ENCODE peak calls at places on chromosomes 4 and X, in ten cellular contexts. One of them, this sample, is unnamed.
A peak's percentile ranks its signal among the peaks of the same experiment; 100 is the strongest.

GRCh38 chr4:165403667-165404066 is 24.9 kb downstream of the CPE start:
- DNase-seq in BJ: no peak
- DNase-seq in dorsolateral prefrontal cortex: no peak
- DNase-seq in NB4: no peak
- DNase-seq in uterus: no peak
- DNase-seq in mesendoderm: peak; percentile 37
- DNase-seq in HCT116: no peak
- DNase-seq in sigmoid colon: no peak
- DNase-seq in skeletal muscle cell: no peak
- DNase-seq in tibial artery: no peak
- DNase-seq in this sample: no peak

GRCh38 chr4:96675916-96676315 is 836.0 kb downstream of the PDHA2 start:
- DNase-seq in BJ: no peak
- DNase-seq in dorsolateral prefrontal cortex: no peak
- DNase-seq in NB4: no peak
- DNase-seq in uterus: no peak
- DNase-seq in mesendoderm: peak; percentile 13
- DNase-seq in HCT116: no peak
- DNase-seq in sigmoid colon: no peak
- DNase-seq in skeletal muscle cell: no peak
- DNase-seq in tibial artery: no peak
- DNase-seq in this sample: no peak

GRCh38 chr4:102554988-102555387 is 53.8 kb downstream of the NFKB1 start:
- DNase-seq in BJ: no peak
- DNase-seq in dorsolateral prefrontal cortex: no peak
- DNase-seq in NB4: no peak
- DNase-seq in uterus: no peak
- DNase-seq in mesendoderm: no peak
- DNase-seq in HCT116: no peak
- DNase-seq in sigmoid colon: no peak
- DNase-seq in skeletal muscle cell: no peak
- DNase-seq in tibial artery: no peak
- DNase-seq in this sample: no peak

GRCh38 chr4:101238706-101239105 is 108.6 kb downstream of the PPP3CA start:
- DNase-seq in BJ: no peak
- DNase-seq in dorsolateral prefrontal cortex: no peak
- DNase-seq in NB4: peak; percentile 50
- DNase-seq in uterus: no peak
- DNase-seq in mesendoderm: no peak
- DNase-seq in HCT116: no peak
- DNase-seq in sigmoid colon: no peak
- DNase-seq in skeletal muscle cell: peak; percentile 23
- DNase-seq in tibial artery: no peak
- DNase-seq in this sample: no peak

GRCh38 chrX:96655947-96656623 is 28.6 kb upstream of the DIAPH2 start:
- DNase-seq in BJ: no peak
- DNase-seq in dorsolateral prefrontal cortex: no peak
- DNase-seq in NB4: no peak
- DNase-seq in uterus: no peak
- DNase-seq in mesendoderm: no peak
- DNase-seq in HCT116: no peak
- DNase-seq in sigmoid colon: no peak
- DNase-seq in skeletal muscle cell: no peak
- DNase-seq in tibial artery: no peak
- DNase-seq in this sample: no peak

GRCh38 chrX:72001906-72002305 is 91.3 kb downstream of the NHSL2 start:
- DNase-seq in BJ: no peak
- DNase-seq in dorsolateral prefrontal cortex: no peak
- DNase-seq in NB4: no peak
- DNase-seq in uterus: no peak
- DNase-seq in mesendoderm: no peak
- DNase-seq in HCT116: no peak
- DNase-seq in sigmoid colon: no peak
- DNase-seq in skeletal muscle cell: no peak
- DNase-seq in tibial artery: no peak
- DNase-seq in this sample: no peak

GRCh38 chr4:154589296-154590197 is 995 bp downstream of the FGA start:
- DNase-seq in BJ: no peak
- DNase-seq in dorsolateral prefrontal cortex: no peak
- DNase-seq in NB4: no peak
- DNase-seq in uterus: no peak
- DNase-seq in mesendoderm: no peak
- DNase-seq in HCT116: no peak
- DNase-seq in sigmoid colon: no peak
- DNase-seq in skeletal muscle cell: no peak
- DNase-seq in tibial artery: no peak
- DNase-seq in this sample: no peak

GRCh38 chr4:105624530-105624929 is 72.1 kb downstream of the ARHGEF38 start:
- DNase-seq in BJ: no peak
- DNase-seq in dorsolateral prefrontal cortex: peak; percentile 11
- DNase-seq in NB4: no peak
- DNase-seq in uterus: no peak
- DNase-seq in mesendoderm: no peak
- DNase-seq in HCT116: no peak
- DNase-seq in sigmoid colon: no peak
- DNase-seq in skeletal muscle cell: peak; percentile 69
- DNase-seq in tibial artery: no peak
- DNase-seq in this sample: no peak

GRCh38 chrX:150849996-150850720 is 48.3 kb downstream of the CD99L2 start:
- DNase-seq in BJ: no peak
- DNase-seq in dorsolateral prefrontal cortex: no peak
- DNase-seq in NB4: peak; percentile 73
- DNase-seq in uterus: no peak
- DNase-seq in mesendoderm: no peak
- DNase-seq in HCT116: no peak
- DNase-seq in sigmoid colon: no peak
- DNase-seq in skeletal muscle cell: no peak
- DNase-seq in tibial artery: peak; percentile 19
- DNase-seq in this sample: no peak

GRCh38 chr4:184814686-184815045 is 11.1 kb downstream of the ACSL1 start:
- DNase-seq in BJ: no peak
- DNase-seq in dorsolateral prefrontal cortex: no peak
- DNase-seq in NB4: no peak
- DNase-seq in uterus: no peak
- DNase-seq in mesendoderm: no peak
- DNase-seq in HCT116: no peak
- DNase-seq in sigmoid colon: no peak
- DNase-seq in skeletal muscle cell: no peak
- DNase-seq in tibial artery: no peak
- DNase-seq in this sample: no peak
- H3K4me3 ChIP-seq in BJ: no peak overlapping the region
- H3K4me3 ChIP-seq in dorsolateral prefrontal cortex: peak overlapping the region; percentile 38
- H3K4me3 ChIP-seq in NB4: no peak overlapping the region
- H3K4me3 ChIP-seq in uterus: no peak overlapping the region
- H3K4me3 ChIP-seq in mesendoderm: no peak overlapping the region
- H3K4me3 ChIP-seq in HCT116: peak overlapping the region; percentile 41
- H3K4me3 ChIP-seq in sigmoid colon: no peak overlapping the region
- H3K4me3 ChIP-seq in skeletal muscle cell: no peak overlapping the region
- H3K4me3 ChIP-seq in tibial artery: no peak overlapping the region
- H3K4me3 ChIP-seq in this sample: no peak overlapping the region

GRCh38 chrX:40144576-40144975 is 46.8 kb upstream of the BCOR start:
- DNase-seq in BJ: no peak
- DNase-seq in dorsolateral prefrontal cortex: no peak
- DNase-seq in NB4: no peak
- DNase-seq in uterus: no peak
- DNase-seq in mesendoderm: peak; percentile 39
- DNase-seq in HCT116: no peak
- DNase-seq in sigmoid colon: no peak
- DNase-seq in skeletal muscle cell: no peak
- DNase-seq in tibial artery: no peak
- DNase-seq in this sample: no peak

GRCh38 chrX:40146471-40147398 is 49.0 kb upstream of the BCOR start:
- DNase-seq in BJ: no peak
- DNase-seq in dorsolateral prefrontal cortex: no peak
- DNase-seq in NB4: peak; percentile 65
- DNase-seq in uterus: peak; percentile 60
- DNase-seq in mesendoderm: peak; percentile 64
- DNase-seq in HCT116: no peak
- DNase-seq in sigmoid colon: peak; percentile 75
- DNase-seq in skeletal muscle cell: no peak
- DNase-seq in tibial artery: no peak
- DNase-seq in this sample: no peak

GRCh38 chrX:40143987-40144386 is 46.2 kb upstream of the BCOR start:
- DNase-seq in BJ: no peak
- DNase-seq in dorsolateral prefrontal cortex: no peak
- DNase-seq in NB4: no peak
- DNase-seq in uterus: no peak
- DNase-seq in mesendoderm: no peak
- DNase-seq in HCT116: no peak
- DNase-seq in sigmoid colon: no peak
- DNase-seq in skeletal muscle cell: no peak
- DNase-seq in tibial artery: no peak
- DNase-seq in this sample: no peak

GRCh38 chrX:40145670-40146470 is 48.1 kb upstream of the BCOR start:
- DNase-seq in BJ: no peak
- DNase-seq in dorsolateral prefrontal cortex: no peak
- DNase-seq in NB4: no peak
- DNase-seq in uterus: no peak
- DNase-seq in mesendoderm: no peak
- DNase-seq in HCT116: no peak
- DNase-seq in sigmoid colon: no peak
- DNase-seq in skeletal muscle cell: no peak
- DNase-seq in tibial artery: no peak
- DNase-seq in this sample: no peak

GRCh38 chrX:40145001-40145631 is 47.4 kb upstream of the BCOR start:
- DNase-seq in BJ: no peak
- DNase-seq in dorsolateral prefrontal cortex: no peak
- DNase-seq in NB4: no peak
- DNase-seq in uterus: no peak
- DNase-seq in mesendoderm: peak; percentile 55
- DNase-seq in HCT116: no peak
- DNase-seq in sigmoid colon: no peak
- DNase-seq in skeletal muscle cell: no peak
- DNase-seq in tibial artery: no peak
- DNase-seq in this sample: no peak
- H3K4me3 ChIP-seq in BJ: peak overlapping the region; percentile 52
- H3K4me3 ChIP-seq in dorsolateral prefrontal cortex: peak overlapping the region; percentile 64
- H3K4me3 ChIP-seq in NB4: no peak overlapping the region
- H3K4me3 ChIP-seq in uterus: peak overlapping the region; percentile 30
- H3K4me3 ChIP-seq in mesendoderm: no peak overlapping the region
- H3K4me3 ChIP-seq in HCT116: peak overlapping the region; percentile 62
- H3K4me3 ChIP-seq in sigmoid colon: peak overlapping the region; percentile 58
- H3K4me3 ChIP-seq in skeletal muscle cell: peak overlapping the region; percentile 50
- H3K4me3 ChIP-seq in tibial artery: peak overlapping the region; percentile 51
- H3K4me3 ChIP-seq in this sample: no peak overlapping the region

DNA sequence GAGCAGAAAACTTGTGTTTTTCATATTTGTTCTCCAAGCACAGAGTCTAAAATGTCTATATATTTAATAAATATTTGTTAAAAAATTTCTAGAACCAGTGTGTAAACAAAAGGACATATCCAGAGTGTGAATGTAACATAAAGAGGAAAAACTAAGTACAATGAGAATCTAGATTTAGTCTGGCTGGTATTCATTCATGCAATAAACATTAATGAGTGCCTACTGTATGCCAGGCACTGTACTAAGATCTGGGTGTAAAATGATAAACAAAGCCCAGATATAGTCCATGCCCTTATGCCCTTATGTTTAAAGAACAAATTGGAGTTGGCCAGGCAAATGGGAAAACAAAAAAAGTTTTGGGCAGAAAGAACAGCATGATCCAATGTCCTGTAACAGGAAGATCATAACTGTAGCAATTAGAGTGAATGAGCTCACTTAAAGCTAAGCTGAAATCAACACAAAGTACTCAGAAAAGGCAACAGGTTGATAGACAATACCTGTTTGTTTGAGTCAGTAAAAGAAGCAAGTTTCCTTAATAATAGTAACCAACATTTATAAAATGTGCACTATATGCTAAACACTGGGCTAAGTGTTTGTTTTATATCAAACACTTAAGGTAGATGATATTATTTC is 1.3 kb upstream of the TMLHE start:
- DNase-seq in BJ: no peak
- DNase-seq in dorsolateral prefrontal cortex: no peak
- DNase-seq in NB4: no peak
- DNase-seq in uterus: no peak
- DNase-seq in mesendoderm: no peak
- DNase-seq in HCT116: no peak
- DNase-seq in sigmoid colon: no peak
- DNase-seq in skeletal muscle cell: no peak
- DNase-seq in tibial artery: no peak
- DNase-seq in this sample: no peak
- H3K4me3 ChIP-seq in BJ: no peak overlapping the region
- H3K4me3 ChIP-seq in dorsolateral prefrontal cortex: no peak overlapping the region
- H3K4me3 ChIP-seq in NB4: no peak overlapping the region
- H3K4me3 ChIP-seq in uterus: no peak overlapping the region
- H3K4me3 ChIP-seq in mesendoderm: no peak overlapping the region
- H3K4me3 ChIP-seq in HCT116: no peak overlapping the region
- H3K4me3 ChIP-seq in sigmoid colon: no peak overlapping the region
- H3K4me3 ChIP-seq in skeletal muscle cell: no peak overlapping the region
- H3K4me3 ChIP-seq in tibial artery: no peak overlapping the region
- H3K4me3 ChIP-seq in this sample: no peak overlapping the region

GRCh38 chr4:2637956-2638552 is 101.6 kb downstream of the FAM193A start:
- DNase-seq in BJ: no peak
- DNase-seq in dorsolateral prefrontal cortex: no peak
- DNase-seq in NB4: no peak
- DNase-seq in uterus: no peak
- DNase-seq in mesendoderm: no peak
- DNase-seq in HCT116: no peak
- DNase-seq in sigmoid colon: peak; percentile 56
- DNase-seq in skeletal muscle cell: no peak
- DNase-seq in tibial artery: no peak
- DNase-seq in this sample: no peak

GRCh38 chr4:2643555-2643954 is 107.1 kb downstream of the FAM193A start:
- DNase-seq in BJ: no peak
- DNase-seq in dorsolateral prefrontal cortex: no peak
- DNase-seq in NB4: no peak
- DNase-seq in uterus: no peak
- DNase-seq in mesendoderm: no peak
- DNase-seq in HCT116: no peak
- DNase-seq in sigmoid colon: peak; percentile 15
- DNase-seq in skeletal muscle cell: no peak
- DNase-seq in tibial artery: no peak
- DNase-seq in this sample: no peak

GRCh38 chr4:2634014-2634413 is 97.6 kb downstream of the FAM193A start:
- DNase-seq in BJ: no peak
- DNase-seq in dorsolateral prefrontal cortex: no peak
- DNase-seq in NB4: no peak
- DNase-seq in uterus: no peak
- DNase-seq in mesendoderm: no peak
- DNase-seq in HCT116: no peak
- DNase-seq in sigmoid colon: peak; percentile 20
- DNase-seq in skeletal muscle cell: no peak
- DNase-seq in tibial artery: no peak
- DNase-seq in this sample: no peak

GRCh38 chr4:2636331-2636730 is 99.9 kb downstream of the FAM193A start:
- DNase-seq in BJ: no peak
- DNase-seq in dorsolateral prefrontal cortex: no peak
- DNase-seq in NB4: no peak
- DNase-seq in uterus: no peak
- DNase-seq in mesendoderm: no peak
- DNase-seq in HCT116: no peak
- DNase-seq in sigmoid colon: no peak
- DNase-seq in skeletal muscle cell: no peak
- DNase-seq in tibial artery: no peak
- DNase-seq in this sample: no peak

DNA sequence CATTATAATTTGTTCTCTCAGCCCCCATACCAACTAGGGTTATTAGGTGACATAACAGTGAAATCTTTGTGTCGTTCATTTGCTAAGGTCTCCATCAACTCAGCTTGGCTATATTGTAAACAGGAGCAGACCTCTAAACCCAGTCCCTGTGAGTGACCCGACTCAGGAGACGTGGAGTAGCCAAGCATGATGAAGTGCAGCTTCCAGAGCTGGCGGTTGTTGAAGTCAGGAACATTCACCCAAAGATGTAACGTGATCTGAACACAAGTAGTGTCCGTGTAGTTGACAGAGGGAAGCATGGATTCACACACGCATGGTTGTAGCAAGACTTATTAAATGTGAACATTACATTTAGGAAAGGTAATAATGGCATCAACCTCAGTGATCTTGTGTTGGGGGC is 102.3 kb downstream of the FAM193A start:
- DNase-seq in BJ: no peak
- DNase-seq in dorsolateral prefrontal cortex: no peak
- DNase-seq in NB4: no peak
- DNase-seq in uterus: no peak
- DNase-seq in mesendoderm: no peak
- DNase-seq in HCT116: no peak
- DNase-seq in sigmoid colon: peak; percentile 14
- DNase-seq in skeletal muscle cell: no peak
- DNase-seq in tibial artery: no peak
- DNase-seq in this sample: no peak
- H3K4me3 ChIP-seq in BJ: no peak overlapping the region
- H3K4me3 ChIP-seq in dorsolateral prefrontal cortex: no peak overlapping the region
- H3K4me3 ChIP-seq in NB4: no peak overlapping the region
- H3K4me3 ChIP-seq in uterus: no peak overlapping the region
- H3K4me3 ChIP-seq in mesendoderm: no peak overlapping the region
- H3K4me3 ChIP-seq in HCT116: no peak overlapping the region
- H3K4me3 ChIP-seq in sigmoid colon: no peak overlapping the region
- H3K4me3 ChIP-seq in skeletal muscle cell: no peak overlapping the region
- H3K4me3 ChIP-seq in tibial artery: no peak overlapping the region
- H3K4me3 ChIP-seq in this sample: no peak overlapping the region

This sample was measured in Jurkat, Clone E6-1.